ENCODE peak calls at places on chromosomes 7 and 10, in ten cellular contexts. X is pancreas, N is prostate gland, W is tibial nerve, V is psoas muscle, K is astrocyte, S is A549, B is trophoblast cell, R is brain microvascular endothelial cell, C is AG04450. F is an unnamed sample.

GRCh38 chr10:109025187-109025586 is 898.1 kb downstream of the XPNPEP1 start:
- DNase-seq in X (no peak), N (no peak), W (no peak), V (no peak), K (no peak), S (no peak), B (no peak), R (no peak), C (no peak), F (no peak)

GRCh38 chr7:136074840-136075239 is 97.7 kb upstream of the MTPN start:
- DNase-seq in X (no peak), N (no peak), W (no peak), V (no peak), K (no peak), S (no peak), B (no peak), R (no peak), C (no peak), F (no peak)

GRCh38 chr10:103660364-103661197 is 167.1 kb downstream of the NEURL1 start:
- DNase-seq in X (peak; percentile 83), N (peak; percentile 26), W (no peak), V (no peak), K (no peak), S (no peak), B (no peak), R (peak; percentile 56), C (no peak), F (no peak)

GRCh38 chr7:23276381-23276780 is 22.8 kb upstream of the MALSU1 start:
- DNase-seq in X (no peak), N (no peak), W (no peak), V (no peak), K (no peak), S (peak; percentile 33), B (no peak), R (no peak), C (no peak), F (no peak)

GRCh38 chr7:116422651-116423050 is 76.9 kb upstream of the CAV2 start:
- DNase-seq in X (no peak), N (no peak), W (no peak), V (no peak), K (no peak), S (no peak), B (no peak), R (no peak), C (no peak), F (no peak)

GRCh38 chr7:103988468-103989199 is 824 bp downstream of the RELN start:
- DNase-seq in X (peak; percentile 33), N (no peak), W (no peak), V (no peak), K (no peak), S (peak; percentile 2), B (no peak), R (no peak), C (no peak), F (no peak)

GRCh38 chr10:8962249-8962648 is 907.8 kb downstream of the GATA3 start:
- DNase-seq in X (no peak), N (no peak), W (no peak), V (no peak), K (no peak), S (no peak), B (peak; percentile 78), R (no peak), C (no peak), F (no peak)

GRCh38 chr10:72690071-72690755 is 1.7 kb upstream of the MCU start:
- DNase-seq in X (no peak), N (no peak), W (no peak), V (no peak), K (no peak), S (peak; percentile 86), B (no peak), R (no peak), C (no peak), F (no peak)

DNA sequence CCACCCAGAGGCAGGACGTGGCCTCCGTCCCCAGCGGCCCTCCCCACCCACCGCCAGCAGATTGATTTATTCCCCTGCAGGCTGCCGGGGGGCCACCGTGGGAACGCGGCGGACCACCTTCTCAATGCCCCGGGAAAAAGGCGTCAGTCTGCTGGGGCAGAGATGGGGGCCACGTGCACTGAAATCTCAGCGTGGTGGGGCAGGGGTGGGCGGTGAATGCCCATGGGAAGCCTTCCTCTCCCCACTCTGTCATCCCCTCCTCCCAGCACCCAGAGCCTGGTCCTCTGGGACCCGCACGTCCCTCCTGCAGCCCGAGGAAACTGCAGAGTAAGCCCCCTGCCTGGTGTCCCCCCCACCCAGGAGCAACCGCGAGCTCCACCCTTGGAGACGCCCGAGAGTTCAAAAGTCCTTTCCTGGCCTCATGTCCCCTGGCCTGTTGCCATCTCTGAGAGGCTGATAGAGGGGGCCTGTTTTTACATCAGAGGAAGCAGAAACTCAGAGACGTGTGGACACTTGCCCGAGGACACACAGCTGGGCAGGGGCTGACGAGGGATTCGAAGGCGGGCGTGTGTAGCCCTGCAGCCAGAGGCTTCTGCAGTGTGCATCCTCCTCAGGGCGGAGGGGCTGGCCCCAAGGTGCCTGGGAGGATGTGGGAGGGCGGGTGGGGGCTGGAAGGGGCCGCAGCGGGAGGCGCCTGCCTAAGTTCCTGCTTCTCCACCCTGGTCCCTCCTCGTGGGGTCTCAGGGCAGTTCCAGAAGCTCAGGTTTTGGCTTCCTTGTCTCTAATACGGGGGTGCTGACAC is 21.8 kb downstream of the UNCX start:
- DNase-seq in X (peak; percentile 50), N (no peak), W (no peak), V (no peak), K (no peak), S (no peak), B (no peak), R (no peak), C (no peak), F (no peak)
- H3K4me3 ChIP-seq in X (no peak overlapping the region), N (no peak overlapping the region), W (no peak overlapping the region), V (no peak overlapping the region), K (no peak overlapping the region), S (no peak overlapping the region), B (no peak overlapping the region), R (no peak overlapping the region), C (no peak overlapping the region), F (no peak overlapping the region)

GRCh38 chr10:118408145-118408544 is 66.0 kb upstream of the FAM204A start:
- DNase-seq in X (no peak), N (no peak), W (no peak), V (no peak), K (no peak), S (no peak), B (no peak), R (no peak), C (no peak), F (no peak)

GRCh38 chr10:118407026-118407425 is 64.9 kb upstream of the FAM204A start:
- DNase-seq in X (no peak), N (no peak), W (no peak), V (no peak), K (no peak), S (no peak), B (no peak), R (no peak), C (no peak), F (no peak)

GRCh38 chr10:118409295-118409694 is 67.2 kb upstream of the FAM204A start:
- DNase-seq in X (no peak), N (no peak), W (no peak), V (no peak), K (no peak), S (no peak), B (no peak), R (no peak), C (no peak), F (no peak)

GRCh38 chr10:118407742-118408141 is 65.6 kb upstream of the FAM204A start:
- DNase-seq in X (no peak), N (no peak), W (no peak), V (no peak), K (no peak), S (no peak), B (no peak), R (no peak), C (no peak), F (no peak)

DNA sequence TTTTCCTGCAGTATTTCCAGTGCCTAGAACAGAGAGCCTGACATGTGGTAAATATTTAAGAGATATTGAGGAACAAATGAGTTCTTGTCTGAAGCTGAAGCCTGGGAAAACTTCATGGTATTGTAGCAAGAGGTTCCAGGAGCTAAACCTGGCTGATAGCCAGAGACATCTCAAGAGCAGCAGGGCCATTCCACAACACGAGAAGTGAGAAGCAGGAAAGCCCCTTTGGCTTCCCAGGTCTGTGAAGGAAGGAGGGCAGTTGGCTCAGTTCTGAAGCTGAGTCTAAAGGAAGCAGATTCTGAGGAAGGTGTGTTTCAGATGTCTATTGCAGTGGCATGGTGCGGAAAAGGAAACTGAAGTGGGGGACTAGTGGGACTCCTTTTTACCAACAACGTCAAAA is 63.8 kb upstream of the FAM204A start:
- DNase-seq in X (no peak), N (no peak), W (no peak), V (no peak), K (no peak), S (no peak), B (no peak), R (no peak), C (no peak), F (no peak)
- H3K27ac ChIP-seq in X (no peak overlapping the region), N (no peak overlapping the region), W (no peak overlapping the region), V (no peak overlapping the region), K (no peak overlapping the region), S (no peak overlapping the region), B (no peak overlapping the region), R (no peak overlapping the region), C (no peak overlapping the region), F (no peak overlapping the region)

GRCh38 chr10:126037946-126038345 is 141.6 kb downstream of the FANK1 start:
- DNase-seq in X (no peak), N (no peak), W (no peak), V (no peak), K (no peak), S (no peak), B (no peak), R (no peak), C (no peak), F (no peak)

GRCh38 chr10:126042906-126043305 is 146.5 kb downstream of the FANK1 start:
- DNase-seq in X (no peak), N (no peak), W (no peak), V (no peak), K (no peak), S (no peak), B (no peak), R (no peak), C (no peak), F (no peak)

GRCh38 chr10:126042354-126042753 is 146.0 kb downstream of the FANK1 start:
- DNase-seq in X (no peak), N (no peak), W (no peak), V (no peak), K (no peak), S (no peak), B (no peak), R (no peak), C (no peak), F (no peak)

GRCh38 chr10:126043389-126043788 is 147.0 kb downstream of the FANK1 start:
- DNase-seq in X (no peak), N (no peak), W (no peak), V (no peak), K (no peak), S (no peak), B (no peak), R (no peak), C (no peak), F (no peak)

GRCh38 chr10:126041804-126042231 is 145.5 kb downstream of the FANK1 start:
- DNase-seq in X (peak; percentile 76), N (peak; percentile 15), W (peak; percentile 66), V (peak; percentile 74), K (peak; percentile 54), S (peak; percentile 80), B (peak; percentile 65), R (peak; percentile 90), C (no peak), F (peak; percentile 75)
- H3K4me3 ChIP-seq in X (no peak overlapping the region), N (no peak overlapping the region), W (peak overlapping the region; percentile 11), V (no peak overlapping the region), K (no peak overlapping the region), S (no peak overlapping the region), B (no peak overlapping the region), R (no peak overlapping the region), C (no peak overlapping the region), F (peak overlapping the region; percentile 51)

GRCh38 chr7:130993671-130994365 is 259.8 kb upstream of the KLF14 start:
- DNase-seq in X (no peak), N (no peak), W (no peak), V (no peak), K (no peak), S (no peak), B (no peak), R (no peak), C (no peak), F (no peak)
- H3K27ac ChIP-seq in X (peak overlapping the region; percentile 82), N (peak overlapping the region; percentile 40), W (peak overlapping the region; percentile 92), V (peak overlapping the region; percentile 53), K (no peak overlapping the region), S (peak overlapping the region; percentile 26), B (no peak overlapping the region), R (no peak overlapping the region), C (no peak overlapping the region), F (peak overlapping the region; percentile 73)